ENCODE peak calls at places on chromosomes 6 and 20, in four cellular contexts. G is Right ventricle myocardium superior; E is stomach; L is activated T-helper 9 cell treated with anti-CD3 and anti-CD28 coated beads, Interleukin-2, amount 50 U/mL, for 16 hours. J is an unnamed sample.

GRCh38 chr6:3252369-3252768 is 6.4 kb upstream of the PSMG4 start:
- DNase-seq in G (no peak), E (no peak), L (no peak), J (no peak)

GRCh38 chr20:63094767-63095499 is 88.2 kb upstream of the BHLHE23 start:
- DNase-seq in G (no peak), E (no peak), L (no peak), J (no peak)

GRCh38 chr6:29527564-29527963 is 32.0 kb downstream of the UBD start:
- DNase-seq in G (no peak), E (no peak), L (no peak), J (no peak)

GRCh38 chr6:95576621-95577316 is 566 bp upstream of the MANEA start:
- DNase-seq in G (no peak), E (no peak), L (no peak), J (peak; percentile 82)

GRCh38 chr6:27141472-27142015 is 106.0 kb upstream of the PRSS16 start:
- DNase-seq in G (no peak), E (no peak), L (no peak), J (no peak)

GRCh38 chr6:14505391-14505790 is 387.8 kb downstream of the CD83 start:
- DNase-seq in G (no peak), E (peak; percentile 40), L (no peak), J (no peak)

GRCh38 chr6:168837231-168837903 is 396.4 kb downstream of the SMOC2 start:
- DNase-seq in G (no peak), E (no peak), L (no peak), J (no peak)

GRCh38 chr6:42978487-42978792 is 541 bp downstream of the PEX6 start:
- DNase-seq in G (peak; percentile 55), E (no peak), L (peak; percentile 8), J (peak; percentile 44)